ENCODE peak calls at places on chromosomes 4 and X, in seven cellular contexts. One of them, this sample, is unnamed. For H3K27me3, the result is how much of the 10 kb centered on the place peaks cover.

GRCh38 chrX:134469481-134469880 is 9.5 kb downstream of the HPRT1 start:
- DNase-seq in HepG2: no peak
- DNase-seq in fibroblast of lung: peak
- DNase-seq in testis: no peak
- DNase-seq in lower lobe of right lung: no peak
- DNase-seq in left ventricle myocardium inferior: no peak
- DNase-seq in CD8-positive, alpha-beta memory T cell: no peak
- DNase-seq in this sample: peak

GRCh38 chr4:101050088-101050835 is 297.1 kb downstream of the PPP3CA start:
- DNase-seq in HepG2: no peak
- DNase-seq in fibroblast of lung: no peak
- DNase-seq in testis: no peak
- DNase-seq in lower lobe of right lung: no peak
- DNase-seq in left ventricle myocardium inferior: no peak
- DNase-seq in CD8-positive, alpha-beta memory T cell: no peak
- DNase-seq in this sample: no peak

GRCh38 chr4:124948976-124949597 is 236.6 kb upstream of the ANKRD50 start:
- DNase-seq in HepG2: no peak
- DNase-seq in fibroblast of lung: peak
- DNase-seq in testis: no peak
- DNase-seq in lower lobe of right lung: no peak
- DNase-seq in left ventricle myocardium inferior: no peak
- DNase-seq in CD8-positive, alpha-beta memory T cell: no peak
- DNase-seq in this sample: no peak

GRCh38 chrX:49840679-49841078 is 11.6 kb downstream of the PAGE4 start:
- DNase-seq in HepG2: peak
- DNase-seq in fibroblast of lung: peak
- DNase-seq in testis: peak
- DNase-seq in lower lobe of right lung: peak
- DNase-seq in left ventricle myocardium inferior: peak
- DNase-seq in CD8-positive, alpha-beta memory T cell: no peak
- DNase-seq in this sample: peak

GRCh38 chr4:170853422-170854021 is 763.8 kb upstream of the AADAT start:
- DNase-seq in HepG2: peak
- DNase-seq in fibroblast of lung: no peak
- DNase-seq in testis: peak
- DNase-seq in lower lobe of right lung: peak
- DNase-seq in left ventricle myocardium inferior: peak
- DNase-seq in CD8-positive, alpha-beta memory T cell: no peak
- DNase-seq in this sample: peak

GRCh38 chrX:155962906-155963305 is 34.6 kb upstream of the IL9R start:
- DNase-seq in HepG2: no peak
- DNase-seq in fibroblast of lung: no peak
- DNase-seq in testis: no peak
- DNase-seq in lower lobe of right lung: no peak
- DNase-seq in left ventricle myocardium inferior: no peak
- DNase-seq in CD8-positive, alpha-beta memory T cell: no peak
- DNase-seq in this sample: no peak

GRCh38 chrX:119755981-119756533 is 2.3 kb upstream of the SOWAHD start:
- DNase-seq in HepG2: peak
- DNase-seq in fibroblast of lung: peak
- DNase-seq in testis: peak
- DNase-seq in lower lobe of right lung: peak
- DNase-seq in left ventricle myocardium inferior: no peak
- DNase-seq in CD8-positive, alpha-beta memory T cell: peak
- DNase-seq in this sample: peak

GRCh38 chrX:13492286-13492685 is 77.1 kb upstream of the EGFL6 start:
- DNase-seq in HepG2: no peak
- DNase-seq in fibroblast of lung: no peak
- DNase-seq in testis: no peak
- DNase-seq in lower lobe of right lung: no peak
- DNase-seq in left ventricle myocardium inferior: no peak
- DNase-seq in CD8-positive, alpha-beta memory T cell: no peak
- DNase-seq in this sample: no peak

GRCh38 chr4:153731239-153731638 is 28.6 kb downstream of the RNF175 start:
- DNase-seq in HepG2: no peak
- DNase-seq in fibroblast of lung: peak
- DNase-seq in testis: no peak
- DNase-seq in lower lobe of right lung: no peak
- DNase-seq in left ventricle myocardium inferior: no peak
- DNase-seq in CD8-positive, alpha-beta memory T cell: no peak
- DNase-seq in this sample: peak

GRCh38 chr4:6781561-6781960 is 966 bp upstream of the KIAA0232 start:
- DNase-seq in HepG2: no peak
- DNase-seq in fibroblast of lung: no peak
- DNase-seq in testis: no peak
- DNase-seq in lower lobe of right lung: no peak
- DNase-seq in left ventricle myocardium inferior: no peak
- DNase-seq in CD8-positive, alpha-beta memory T cell: no peak
- DNase-seq in this sample: no peak

GRCh38 chr4:156598138-156598681 is 373.4 kb downstream of the PDGFC start:
- DNase-seq in HepG2: no peak
- DNase-seq in fibroblast of lung: peak
- DNase-seq in testis: no peak
- DNase-seq in lower lobe of right lung: peak
- DNase-seq in left ventricle myocardium inferior: no peak
- DNase-seq in CD8-positive, alpha-beta memory T cell: no peak
- DNase-seq in this sample: peak

GRCh38 chr4:169485084-169485483 is 127.3 kb downstream of the NEK1 start:
- DNase-seq in HepG2: no peak
- DNase-seq in fibroblast of lung: peak
- DNase-seq in testis: no peak
- DNase-seq in lower lobe of right lung: no peak
- DNase-seq in left ventricle myocardium inferior: no peak
- DNase-seq in CD8-positive, alpha-beta memory T cell: no peak
- DNase-seq in this sample: peak

GRCh38 chrX:109714340-109714958 is 18.6 kb downstream of the ACSL4 start:
- DNase-seq in HepG2: no peak
- DNase-seq in fibroblast of lung: peak
- DNase-seq in testis: no peak
- DNase-seq in lower lobe of right lung: no peak
- DNase-seq in left ventricle myocardium inferior: no peak
- DNase-seq in CD8-positive, alpha-beta memory T cell: no peak
- DNase-seq in this sample: peak

GRCh38 chrX:5726246-5726645 is 502.4 kb downstream of the NLGN4X start:
- DNase-seq in HepG2: no peak
- DNase-seq in fibroblast of lung: no peak
- DNase-seq in testis: no peak
- DNase-seq in lower lobe of right lung: no peak
- DNase-seq in left ventricle myocardium inferior: no peak
- DNase-seq in CD8-positive, alpha-beta memory T cell: no peak
- DNase-seq in this sample: peak

GRCh38 chrX:1488141-1488540 is 35.4 kb upstream of the ASMTL start:
- DNase-seq in HepG2: no peak
- DNase-seq in fibroblast of lung: no peak
- DNase-seq in testis: no peak
- DNase-seq in lower lobe of right lung: no peak
- DNase-seq in left ventricle myocardium inferior: no peak
- DNase-seq in CD8-positive, alpha-beta memory T cell: no peak
- DNase-seq in this sample: no peak

GRCh38 chrX:40010550-40011364 is 87.0 kb downstream of the BCOR start:
- DNase-seq in HepG2: peak
- DNase-seq in fibroblast of lung: no peak
- DNase-seq in testis: no peak
- DNase-seq in lower lobe of right lung: no peak
- DNase-seq in left ventricle myocardium inferior: no peak
- DNase-seq in CD8-positive, alpha-beta memory T cell: no peak
- DNase-seq in this sample: peak

GRCh38 chrX:40009462-40009851 is 88.3 kb downstream of the BCOR start:
- DNase-seq in HepG2: no peak
- DNase-seq in fibroblast of lung: no peak
- DNase-seq in testis: no peak
- DNase-seq in lower lobe of right lung: no peak
- DNase-seq in left ventricle myocardium inferior: peak
- DNase-seq in CD8-positive, alpha-beta memory T cell: no peak
- DNase-seq in this sample: peak

GRCh38 chrX:40008841-40009461 is 88.8 kb downstream of the BCOR start:
- DNase-seq in HepG2: no peak
- DNase-seq in fibroblast of lung: peak
- DNase-seq in testis: no peak
- DNase-seq in lower lobe of right lung: peak
- DNase-seq in left ventricle myocardium inferior: peak
- DNase-seq in CD8-positive, alpha-beta memory T cell: no peak
- DNase-seq in this sample: peak

GRCh38 chrX:40011483-40012038 is 86.2 kb downstream of the BCOR start:
- DNase-seq in HepG2: no peak
- DNase-seq in fibroblast of lung: no peak
- DNase-seq in testis: no peak
- DNase-seq in lower lobe of right lung: no peak
- DNase-seq in left ventricle myocardium inferior: no peak
- DNase-seq in CD8-positive, alpha-beta memory T cell: no peak
- DNase-seq in this sample: no peak

GRCh38 chrX:40009890-40010289 is 87.9 kb downstream of the BCOR start:
- DNase-seq in HepG2: no peak
- DNase-seq in fibroblast of lung: no peak
- DNase-seq in testis: no peak
- DNase-seq in lower lobe of right lung: no peak
- DNase-seq in left ventricle myocardium inferior: no peak
- DNase-seq in CD8-positive, alpha-beta memory T cell: no peak
- DNase-seq in this sample: no peak
- H3K27me3 ChIP-seq in HepG2: under half
- H3K27me3 ChIP-seq in fibroblast of lung: under half
- H3K27me3 ChIP-seq in testis: under half
- H3K27me3 ChIP-seq in lower lobe of right lung: under half
- H3K27me3 ChIP-seq in left ventricle myocardium inferior: under half
- H3K27me3 ChIP-seq in CD8-positive, alpha-beta memory T cell: under half
- H3K27me3 ChIP-seq in this sample: under half

GRCh38 chr4:3827616-3828492 is 61.7 kb downstream of the ADRA2C start:
- DNase-seq in HepG2: peak
- DNase-seq in fibroblast of lung: peak
- DNase-seq in testis: peak
- DNase-seq in lower lobe of right lung: peak
- DNase-seq in left ventricle myocardium inferior: peak
- DNase-seq in CD8-positive, alpha-beta memory T cell: no peak
- DNase-seq in this sample: no peak

GRCh38 chr4:3826247-3827172 is 60.3 kb downstream of the ADRA2C start:
- DNase-seq in HepG2: peak
- DNase-seq in fibroblast of lung: no peak
- DNase-seq in testis: no peak
- DNase-seq in lower lobe of right lung: peak
- DNase-seq in left ventricle myocardium inferior: no peak
- DNase-seq in CD8-positive, alpha-beta memory T cell: no peak
- DNase-seq in this sample: no peak

GRCh38 chr4:3823496-3824341 is 57.5 kb downstream of the ADRA2C start:
- DNase-seq in HepG2: peak
- DNase-seq in fibroblast of lung: no peak
- DNase-seq in testis: no peak
- DNase-seq in lower lobe of right lung: no peak
- DNase-seq in left ventricle myocardium inferior: no peak
- DNase-seq in CD8-positive, alpha-beta memory T cell: no peak
- DNase-seq in this sample: no peak

GRCh38 chr4:3824521-3825270 is 58.5 kb downstream of the ADRA2C start:
- DNase-seq in HepG2: no peak
- DNase-seq in fibroblast of lung: no peak
- DNase-seq in testis: no peak
- DNase-seq in lower lobe of right lung: peak
- DNase-seq in left ventricle myocardium inferior: no peak
- DNase-seq in CD8-positive, alpha-beta memory T cell: no peak
- DNase-seq in this sample: no peak

DNA sequence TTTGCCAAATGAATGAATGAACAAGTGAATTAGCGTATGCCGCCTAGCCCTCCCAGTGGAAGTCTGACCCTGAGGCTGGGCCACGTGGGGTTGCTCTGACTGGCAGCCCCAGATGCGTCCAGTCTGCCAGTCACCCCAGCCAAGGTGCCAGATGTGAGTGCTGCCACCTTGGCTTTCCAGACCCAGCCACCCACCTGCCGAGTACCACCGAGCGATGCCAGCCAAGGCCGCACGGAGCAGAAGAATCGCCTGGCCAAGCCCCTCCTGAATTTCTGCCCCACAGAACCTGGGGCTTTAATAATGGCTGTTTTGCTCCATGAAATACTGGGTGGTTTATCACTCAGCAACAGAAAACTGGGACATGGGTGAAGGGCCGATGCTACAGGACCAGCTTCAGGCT is 59.3 kb downstream of the ADRA2C start:
- DNase-seq in HepG2: no peak
- DNase-seq in fibroblast of lung: no peak
- DNase-seq in testis: no peak
- DNase-seq in lower lobe of right lung: peak
- DNase-seq in left ventricle myocardium inferior: no peak
- DNase-seq in CD8-positive, alpha-beta memory T cell: no peak
- DNase-seq in this sample: no peak
- H3K27me3 ChIP-seq in HepG2: under half
- H3K27me3 ChIP-seq in fibroblast of lung: under half
- H3K27me3 ChIP-seq in testis: under half
- H3K27me3 ChIP-seq in lower lobe of right lung: under half
- H3K27me3 ChIP-seq in left ventricle myocardium inferior: under half
- H3K27me3 ChIP-seq in CD8-positive, alpha-beta memory T cell: under half
- H3K27me3 ChIP-seq in this sample: under half

GRCh38 chr4:785332-786073 is 40.4 kb downstream of the CPLX1 start:
- DNase-seq in HepG2: no peak
- DNase-seq in fibroblast of lung: no peak
- DNase-seq in testis: no peak
- DNase-seq in lower lobe of right lung: no peak
- DNase-seq in left ventricle myocardium inferior: no peak
- DNase-seq in CD8-positive, alpha-beta memory T cell: no peak
- DNase-seq in this sample: no peak

GRCh38 chr4:784401-785331 is 41.3 kb downstream of the CPLX1 start:
- DNase-seq in HepG2: no peak
- DNase-seq in fibroblast of lung: no peak
- DNase-seq in testis: no peak
- DNase-seq in lower lobe of right lung: no peak
- DNase-seq in left ventricle myocardium inferior: no peak
- DNase-seq in CD8-positive, alpha-beta memory T cell: no peak
- DNase-seq in this sample: no peak

GRCh38 chr4:781493-782216 is 44.3 kb downstream of the CPLX1 start:
- DNase-seq in HepG2: peak
- DNase-seq in fibroblast of lung: peak
- DNase-seq in testis: peak
- DNase-seq in lower lobe of right lung: peak
- DNase-seq in left ventricle myocardium inferior: peak
- DNase-seq in CD8-positive, alpha-beta memory T cell: peak
- DNase-seq in this sample: peak

GRCh38 chr4:780730-781492 is 45.0 kb downstream of the CPLX1 start:
- DNase-seq in HepG2: no peak
- DNase-seq in fibroblast of lung: no peak
- DNase-seq in testis: no peak
- DNase-seq in lower lobe of right lung: no peak
- DNase-seq in left ventricle myocardium inferior: no peak
- DNase-seq in CD8-positive, alpha-beta memory T cell: no peak
- DNase-seq in this sample: peak

DNA sequence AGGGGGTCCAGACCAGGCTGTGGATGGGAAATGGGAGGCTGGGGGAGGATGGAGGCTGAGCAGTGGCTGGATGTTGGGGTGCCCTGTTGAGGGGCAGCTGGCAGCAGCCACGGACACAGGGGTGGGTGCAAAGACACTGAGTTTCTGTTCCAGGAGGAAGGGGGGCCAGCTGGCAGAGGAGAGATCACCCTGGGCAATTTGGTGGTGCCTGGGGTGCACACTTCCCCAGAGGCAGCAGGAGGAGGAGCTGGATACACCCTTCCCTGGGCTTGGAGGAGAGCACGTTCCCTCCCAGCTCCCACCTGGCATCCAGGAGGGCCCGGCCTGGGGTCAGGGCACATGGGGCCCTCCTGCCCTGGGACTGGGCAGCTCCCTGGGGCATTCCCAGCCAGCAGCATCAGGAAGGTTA is 42.8 kb downstream of the CPLX1 start:
- DNase-seq in HepG2: no peak
- DNase-seq in fibroblast of lung: no peak
- DNase-seq in testis: no peak
- DNase-seq in lower lobe of right lung: no peak
- DNase-seq in left ventricle myocardium inferior: no peak
- DNase-seq in CD8-positive, alpha-beta memory T cell: no peak
- DNase-seq in this sample: no peak
- H3K27me3 ChIP-seq in HepG2: under half
- H3K27me3 ChIP-seq in fibroblast of lung: under half
- H3K27me3 ChIP-seq in testis: under half
- H3K27me3 ChIP-seq in lower lobe of right lung: under half
- H3K27me3 ChIP-seq in left ventricle myocardium inferior: under half
- H3K27me3 ChIP-seq in CD8-positive, alpha-beta memory T cell: under half
- H3K27me3 ChIP-seq in this sample: under half

GRCh38 chrX:152197425-152197824 is 59.0 kb upstream of the MAGEA10 start:
- DNase-seq in HepG2: no peak
- DNase-seq in fibroblast of lung: no peak
- DNase-seq in testis: no peak
- DNase-seq in lower lobe of right lung: no peak
- DNase-seq in left ventricle myocardium inferior: no peak
- DNase-seq in CD8-positive, alpha-beta memory T cell: no peak
- DNase-seq in this sample: no peak
- H3K27me3 ChIP-seq in HepG2: under half
- H3K27me3 ChIP-seq in fibroblast of lung: under half
- H3K27me3 ChIP-seq in testis: under half
- H3K27me3 ChIP-seq in lower lobe of right lung: under half
- H3K27me3 ChIP-seq in left ventricle myocardium inferior: under half
- H3K27me3 ChIP-seq in CD8-positive, alpha-beta memory T cell: under half
- H3K27me3 ChIP-seq in this sample: under half